ENCODE peak calls at places on chromosomes 7 and 10, in six cellular contexts. F is activated T-cell treated with anti-CD3 and anti-CD28 coated beads, Interleukin-2, amount 50 U/mL, for 72 hours; T is PC-3; U is head of caudate nucleus; M is dermis microvascular lymphatic vessel endothelial cell; Q is fibroblast of pulmonary artery. E is an unnamed sample.

GRCh38 chr10:49324711-49325110 is 25.7 kb downstream of the C10orf71 start:
- DNase-seq in F (no peak), T (peak; percentile 57), U (no peak), M (no peak), Q (no peak), E (no peak)

GRCh38 chr10:80429521-80429966 is 21.2 kb downstream of the PRXL2A start:
- DNase-seq in F (no peak), T (no peak), U (no peak), M (no peak), Q (no peak), E (no peak)

GRCh38 chr7:19410096-19410495 is 264.9 kb upstream of the FERD3L start:
- DNase-seq in F (no peak), T (no peak), U (no peak), M (no peak), Q (peak; percentile 33), E (no peak)

GRCh38 chr10:124002391-124003069 is 90.9 kb downstream of the CHST15 start:
- DNase-seq in F (no peak), T (no peak), U (no peak), M (no peak), Q (no peak), E (no peak)

GRCh38 chr10:1109795-1110673 is 53.8 kb downstream of the WDR37 start:
- DNase-seq in F (peak; percentile 80), T (peak; percentile 76), U (peak; percentile 48), M (peak; percentile 47), Q (peak; percentile 85), E (peak; percentile 41)

GRCh38 chr10:75977146-75977545 is 545.7 kb downstream of the LRMDA start:
- DNase-seq in F (no peak), T (no peak), U (no peak), M (no peak), Q (no peak), E (no peak)

GRCh38 chr7:106071356-106071998 is 40.6 kb downstream of the SYPL1 start:
- DNase-seq in F (peak; percentile 54), T (peak; percentile 85), U (no peak), M (no peak), Q (peak; percentile 25), E (no peak)

GRCh38 chr10:3460420-3461128 is 288.0 kb upstream of the PITRM1 start:
- DNase-seq in F (no peak), T (no peak), U (no peak), M (no peak), Q (no peak), E (no peak)

E was measured in AG04450.